ENCODE peak calls at places on chromosomes 12 and 14, in six cellular contexts. One of them, this sample, is unnamed.

GRCh38 chr12:106740813-106741212 is 33.7 kb upstream of the RIC8B start:
- DNase-seq in H1: no peak
- DNase-seq in IMR-90: no peak
- DNase-seq in GM12878: no peak
- DNase-seq in HepG2: no peak
- DNase-seq in K562: no peak
- DNase-seq in this sample: no peak

GRCh38 chr14:42563313-42563712 is 956.6 kb downstream of the LRFN5 start:
- DNase-seq in H1: no peak
- DNase-seq in IMR-90: no peak
- DNase-seq in GM12878: no peak
- DNase-seq in HepG2: no peak
- DNase-seq in K562: no peak
- DNase-seq in this sample: no peak

GRCh38 chr14:96270565-96271420 is 14.8 kb downstream of the BDKRB1 start:
- DNase-seq in H1: peak; percentile 19
- DNase-seq in IMR-90: peak; percentile 11
- DNase-seq in GM12878: no peak
- DNase-seq in HepG2: no peak
- DNase-seq in K562: no peak
- DNase-seq in this sample: no peak

GRCh38 chr12:46918631-46919030 is 92.8 kb upstream of the SLC38A4 start:
- DNase-seq in H1: no peak
- DNase-seq in IMR-90: no peak
- DNase-seq in GM12878: no peak
- DNase-seq in HepG2: no peak
- DNase-seq in K562: no peak
- DNase-seq in this sample: no peak

GRCh38 chr14:100640481-100641273 is 53.5 kb upstream of the BEGAIN start:
- DNase-seq in H1: no peak
- DNase-seq in IMR-90: peak; percentile 28
- DNase-seq in GM12878: peak; percentile 37
- DNase-seq in HepG2: no peak
- DNase-seq in K562: no peak
- DNase-seq in this sample: no peak

GRCh38 chr12:132776816-132777568 is 15.4 kb upstream of the ANKLE2 start:
- DNase-seq in H1: no peak
- DNase-seq in IMR-90: peak; percentile 76
- DNase-seq in GM12878: no peak
- DNase-seq in HepG2: no peak
- DNase-seq in K562: no peak
- DNase-seq in this sample: no peak

GRCh38 chr14:103692871-103693270 is 22.4 kb downstream of the XRCC3 start:
- DNase-seq in H1: no peak
- DNase-seq in IMR-90: no peak
- DNase-seq in GM12878: no peak
- DNase-seq in HepG2: no peak
- DNase-seq in K562: no peak
- DNase-seq in this sample: no peak

GRCh38 chr14:103014466-103015319 is 42.7 kb downstream of the CDC42BPB start:
- DNase-seq in H1: no peak
- DNase-seq in IMR-90: peak; percentile 33
- DNase-seq in GM12878: no peak
- DNase-seq in HepG2: no peak
- DNase-seq in K562: no peak
- DNase-seq in this sample: no peak

GRCh38 chr14:32669416-32669815 is 269.3 kb upstream of the NPAS3 start:
- DNase-seq in H1: no peak
- DNase-seq in IMR-90: no peak
- DNase-seq in GM12878: no peak
- DNase-seq in HepG2: no peak
- DNase-seq in K562: no peak
- DNase-seq in this sample: no peak

GRCh38 chr12:77324763-77325468 is 259.5 kb upstream of the E2F7 start:
- DNase-seq in H1: peak; percentile 82
- DNase-seq in IMR-90: peak; percentile 61
- DNase-seq in GM12878: no peak
- DNase-seq in HepG2: peak; percentile 33
- DNase-seq in K562: peak; percentile 21
- DNase-seq in this sample: peak; percentile 67

GRCh38 chr12:2172040-2172439 is 119.3 kb downstream of the CACNA1C start:
- DNase-seq in H1: no peak
- DNase-seq in IMR-90: no peak
- DNase-seq in GM12878: no peak
- DNase-seq in HepG2: no peak
- DNase-seq in K562: no peak
- DNase-seq in this sample: no peak

GRCh38 chr14:50122291-50122690 is 5.9 kb upstream of the VCPKMT start:
- DNase-seq in H1: no peak
- DNase-seq in IMR-90: no peak
- DNase-seq in GM12878: no peak
- DNase-seq in HepG2: no peak
- DNase-seq in K562: no peak
- DNase-seq in this sample: no peak

GRCh38 chr12:38515912-38516311 is 199.3 kb downstream of the ALG10B start:
- DNase-seq in H1: no peak
- DNase-seq in IMR-90: no peak
- DNase-seq in GM12878: no peak
- DNase-seq in HepG2: no peak
- DNase-seq in K562: no peak
- DNase-seq in this sample: no peak

GRCh38 chr14:26738571-26738970 is 140.7 kb upstream of the NOVA1 start:
- DNase-seq in H1: no peak
- DNase-seq in IMR-90: no peak
- DNase-seq in GM12878: no peak
- DNase-seq in HepG2: no peak
- DNase-seq in K562: no peak
- DNase-seq in this sample: no peak

GRCh38 chr14:105364100-105364708 is 34.1 kb upstream of the TEX22 start:
- DNase-seq in H1: no peak
- DNase-seq in IMR-90: peak; percentile 72
- DNase-seq in GM12878: no peak
- DNase-seq in HepG2: no peak
- DNase-seq in K562: peak; percentile 74
- DNase-seq in this sample: peak; percentile 20

GRCh38 chr14:99724196-99724891 is 40.2 kb downstream of the CYP46A1 start:
- DNase-seq in H1: no peak
- DNase-seq in IMR-90: peak; percentile 49
- DNase-seq in GM12878: no peak
- DNase-seq in HepG2: no peak
- DNase-seq in K562: no peak
- DNase-seq in this sample: no peak

GRCh38 chr12:74903522-74903921 is 306.1 kb downstream of the KCNC2 start:
- DNase-seq in H1: peak; percentile 47
- DNase-seq in IMR-90: no peak
- DNase-seq in GM12878: no peak
- DNase-seq in HepG2: peak; percentile 9
- DNase-seq in K562: no peak
- DNase-seq in this sample: peak; percentile 42
- TF ChIP-seq USF2 in H1: no peak
- TF ChIP-seq USF2 in IMR-90: no peak
- TF ChIP-seq USF2 in GM12878: no peak
- TF ChIP-seq USF2 in HepG2: no peak
- TF ChIP-seq USF2 in K562: no peak
- TF ChIP-seq USF2 in this sample: no peak

GRCh38 chr14:68042591-68043210 is 223.1 kb downstream of the RAD51B start:
- DNase-seq in H1: no peak
- DNase-seq in IMR-90: no peak
- DNase-seq in GM12878: no peak
- DNase-seq in HepG2: no peak
- DNase-seq in K562: no peak
- DNase-seq in this sample: peak; percentile 56
- TF ChIP-seq CEBPB in H1: no peak
- TF ChIP-seq CEBPB in IMR-90: no peak
- TF ChIP-seq CEBPB in GM12878: no peak
- TF ChIP-seq CEBPB in HepG2: no peak
- TF ChIP-seq CEBPB in K562: no peak
- TF ChIP-seq CEBPB in this sample: no peak

GRCh38 chr14:57769863-57770523 is 95.9 kb downstream of the SLC35F4 start:
- DNase-seq in H1: no peak
- DNase-seq in IMR-90: no peak
- DNase-seq in GM12878: no peak
- DNase-seq in HepG2: no peak
- DNase-seq in K562: no peak
- DNase-seq in this sample: no peak
- TF ChIP-seq USF2 in H1: no peak
- TF ChIP-seq USF2 in IMR-90: no peak
- TF ChIP-seq USF2 in GM12878: no peak
- TF ChIP-seq USF2 in HepG2: no peak
- TF ChIP-seq USF2 in K562: no peak
- TF ChIP-seq USF2 in this sample: no peak

GRCh38 chr12:131701705-131702572 is 9.0 kb upstream of the SFSWAP start:
- DNase-seq in H1: no peak
- DNase-seq in IMR-90: no peak
- DNase-seq in GM12878: no peak
- DNase-seq in HepG2: no peak
- DNase-seq in K562: no peak
- DNase-seq in this sample: no peak
- TF ChIP-seq CEBPB in H1: no peak
- TF ChIP-seq CEBPB in IMR-90: no peak
- TF ChIP-seq CEBPB in GM12878: no peak
- TF ChIP-seq CEBPB in HepG2: no peak
- TF ChIP-seq CEBPB in K562: no peak
- TF ChIP-seq CEBPB in this sample: no peak